ENCODE peak calls at places on chromosomes 6 and 20, in six cellular contexts. B, E, C, D, N and V are unnamed samples. For H3K4me1, the result is how much of the 10 kb centered on the place peaks cover.

GRCh38 chr6:170085475-170086401 is 205.1 kb downstream of the DLL1 start:
- DNase-seq in C (no peak), D (peak), B (no peak), E (no peak), N (no peak), V (no peak)

GRCh38 chr20:48697845-48698491 is 129.8 kb downstream of the PREX1 start:
- DNase-seq in E (peak), N (no peak), B (no peak), D (peak), C (no peak), V (peak)

GRCh38 chr6:71198908-71199307 is 89.7 kb upstream of the OGFRL1 start:
- DNase-seq in B (no peak), C (no peak), D (no peak), N (no peak), E (no peak), V (no peak)

GRCh38 chr6:7550433-7550801 is 8.9 kb downstream of the DSP start:
- DNase-seq in D (no peak), B (no peak), E (peak), C (no peak), N (no peak), V (no peak)

GRCh38 chr6:163806761-163807499 is 392.4 kb downstream of the QKI start:
- DNase-seq in B (peak), E (no peak), D (no peak), N (no peak), C (no peak), V (no peak)

GRCh38 chr6:91705646-91706045 is 1118.8 kb upstream of the MAP3K7 start:
- DNase-seq in N (no peak), E (no peak), B (no peak), C (no peak), D (no peak), V (no peak)

GRCh38 chr6:77972334-77972733 is 319.5 kb downstream of the MEI4 start:
- DNase-seq in E (no peak), D (no peak), B (no peak), C (no peak), N (no peak), V (no peak)

GRCh38 chr6:133923938-133924593 is 29.0 kb upstream of the TBPL1 start:
- DNase-seq in E (peak), D (peak), N (peak), C (peak), B (no peak), V (no peak)

GRCh38 chr6:41576667-41577066 is 30.5 kb downstream of the FOXP4 start:
- DNase-seq in C (no peak), N (no peak), E (no peak), D (no peak), B (no peak), V (no peak)

GRCh38 chr20:63169731-63170130 is 46.2 kb downstream of the YTHDF1 start:
- DNase-seq in B (no peak), D (no peak), E (no peak), C (no peak), N (no peak), V (no peak)

GRCh38 chr20:1010659-1011058 is 8.5 kb upstream of the RSPO4 start:
- DNase-seq in C (no peak), N (peak), E (no peak), D (no peak), B (no peak), V (no peak)

GRCh38 chr6:159038914-159039884 is 5.6 kb downstream of the TAGAP start:
- DNase-seq in C (no peak), N (peak), E (no peak), D (no peak), B (peak), V (no peak)

GRCh38 chr6:44059359-44060342 is 67.6 kb downstream of the MRPL14 start:
- DNase-seq in B (no peak), N (no peak), C (no peak), E (no peak), D (peak), V (no peak)

GRCh38 chr20:64131406-64131805 is 24.0 kb upstream of the NPBWR2 start:
- DNase-seq in D (no peak), C (no peak), E (peak), B (no peak), N (no peak), V (no peak)

GRCh38 chr20:23622839-23623343 is 14.9 kb downstream of the CST3 start:
- DNase-seq in D (peak), B (peak), N (no peak), C (no peak), E (peak), V (peak)

GRCh38 chr20:22921595-22922421 is 113.3 kb upstream of the SSTR4 start:
- DNase-seq in C (no peak), N (no peak), E (no peak), D (no peak), B (no peak), V (no peak)

GRCh38 chr6:149190228-149190831 is 127.2 kb upstream of the TAB2 start:
- DNase-seq in N (no peak), E (peak), C (peak), D (peak), B (peak), V (no peak)

GRCh38 chr20:61445741-61446140 is 193.7 kb downstream of the CDH4 start:
- DNase-seq in N (no peak), B (no peak), C (no peak), D (no peak), E (no peak), V (no peak)

GRCh38 chr6:36207155-36207554 is 10.6 kb downstream of the BRPF3 start:
- DNase-seq in D (no peak), N (no peak), E (no peak), B (no peak), C (no peak), V (no peak)

GRCh38 chr20:49942303-49942702 is 6.1 kb downstream of the RNF114 start:
- DNase-seq in D (no peak), N (no peak), E (no peak), B (no peak), C (no peak), V (no peak)

GRCh38 chr6:132811276-132811675 is 3.1 kb upstream of the RPS12 start:
- DNase-seq in B (no peak), C (no peak), D (no peak), N (no peak), E (peak), V (no peak)

GRCh38 chr20:63017076-63017825 is 10.5 kb upstream of the BHLHE23 start:
- DNase-seq in E (no peak), D (no peak), B (no peak), N (no peak), C (peak), V (no peak)

GRCh38 chr20:21214431-21214830 is 88.5 kb downstream of the KIZ start:
- DNase-seq in E (peak), N (no peak), C (peak), B (no peak), D (no peak), V (no peak)

GRCh38 chr6:45657243-45657642 is 279.5 kb upstream of the SUPT3H start:
- DNase-seq in D (no peak), E (no peak), C (no peak), B (no peak), N (no peak), V (no peak)

GRCh38 chr6:169641461-169642085 is 60.3 kb downstream of the WDR27 start:
- DNase-seq in D (no peak), E (no peak), B (no peak), N (no peak), C (no peak), V (no peak)

GRCh38 chr6:25717856-25718740 is 36.4 kb upstream of the SLC17A4 start:
- DNase-seq in C (peak), D (no peak), B (no peak), E (peak), N (no peak), V (no peak)

GRCh38 chr20:18989736-18990474 is 176.3 kb downstream of the SCP2D1 start:
- DNase-seq in C (no peak), N (no peak), E (no peak), D (no peak), B (no peak), V (no peak)

GRCh38 chr6:52577022-52577777 is at the start of gene TRAM2:
- DNase-seq in D (peak), N (no peak), E (peak), B (peak), C (peak), V (peak)

GRCh38 chr6:152300517-152300916 is 336.6 kb downstream of the SYNE1 start:
- DNase-seq in N (no peak), D (no peak), C (no peak), B (no peak), E (no peak), V (no peak)

GRCh38 chr6:110618591-110619267 is 142.3 kb upstream of the SLC22A16 start:
- DNase-seq in D (no peak), B (no peak), C (peak), N (peak), E (peak), V (no peak)

DNA sequence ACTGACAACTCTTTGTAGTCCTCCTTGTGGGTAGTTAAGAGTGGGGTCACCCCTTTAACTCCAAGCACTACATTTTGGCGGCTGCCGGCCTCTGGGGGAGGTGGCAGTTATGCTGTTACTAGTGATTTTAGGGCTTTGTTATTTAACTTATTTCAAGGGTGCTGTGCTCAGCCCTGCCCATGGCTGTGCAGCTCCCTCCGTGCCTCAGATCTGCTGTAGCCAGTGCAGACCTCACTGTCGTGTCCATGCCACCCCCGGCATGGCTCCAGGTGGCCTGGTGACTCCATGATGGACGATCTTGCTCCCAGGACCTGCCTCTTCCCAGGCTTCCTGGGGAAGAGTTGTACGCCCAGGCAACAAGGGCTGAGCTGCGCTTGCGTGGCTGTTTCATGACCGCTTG is 15.4 kb downstream of the UQCC2 start:
- DNase-seq in N (no peak), C (no peak), D (no peak), B (no peak), E (no peak), V (no peak)
- TF ChIP-seq POLR2AphosphoS5 in N (no peak), C (no peak), D (no peak), B (no peak), E (no peak), V (no peak)

GRCh38 chr20:11540558-11540957 is 377.1 kb upstream of the BTBD3 start:
- DNase-seq in C (peak), E (no peak), D (no peak), N (no peak), B (no peak), V (no peak)
- H3K4me1 ChIP-seq in C (half or more), E (under half), D (under half), N (under half), B (under half), V (under half)

DNA sequence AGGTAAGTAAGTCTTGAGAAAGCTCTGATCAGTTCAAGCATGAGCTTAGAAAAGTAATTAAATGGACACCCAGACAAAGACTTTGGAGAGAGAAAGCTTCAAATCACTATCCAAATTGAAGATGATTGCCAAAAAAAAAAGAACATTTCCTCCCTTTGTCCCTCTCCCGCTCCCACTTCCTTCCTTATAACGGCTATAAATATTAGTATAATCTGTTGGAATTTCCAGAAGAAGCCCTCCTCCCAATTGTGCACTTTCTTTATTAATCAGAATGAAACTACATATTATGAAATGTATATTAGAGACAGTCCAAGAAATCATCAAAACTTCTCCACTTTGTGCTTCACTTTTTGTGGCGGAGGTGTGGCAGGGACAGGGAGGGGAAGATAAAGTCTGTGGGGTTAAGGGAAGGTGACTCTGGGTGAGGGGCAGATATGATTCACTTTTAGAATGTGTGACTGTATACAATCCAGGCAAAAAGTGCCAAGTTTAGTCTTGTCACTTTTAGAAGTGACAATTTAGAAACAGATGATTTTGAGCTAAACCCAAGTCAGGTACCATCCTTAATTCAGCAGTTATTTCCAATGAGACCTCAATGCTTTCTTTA is 195.0 kb upstream of the MARCKS start:
- DNase-seq in B (no peak), D (no peak), C (no peak), E (no peak), N (no peak), V (no peak)
- H3K27ac ChIP-seq in B (no peak), D (no peak), C (no peak), E (no peak), N (peak), V (no peak)

DNA sequence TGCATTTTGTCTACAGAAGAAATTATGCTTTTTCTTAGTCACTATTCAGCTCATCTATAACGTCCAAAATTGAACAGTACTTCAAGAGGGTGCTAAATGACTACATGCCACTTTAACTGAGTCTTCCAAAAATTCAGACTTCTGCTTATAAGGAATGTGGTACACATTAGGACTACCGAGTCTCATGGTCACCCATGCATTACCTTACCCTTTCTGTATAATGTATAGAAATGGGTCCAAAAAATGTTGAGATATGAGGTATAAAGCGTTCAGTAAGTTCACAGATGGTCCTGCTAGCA is 118.8 kb upstream of the PRSS16 start:
- DNase-seq in E (no peak), C (no peak), N (no peak), B (no peak), D (no peak), V (no peak)
- TF ChIP-seq POLR2AphosphoS5 in E (no peak), C (no peak), N (no peak), B (no peak), D (no peak), V (no peak)